ENCODE peak calls at places on chromosomes 4 and X, in seven cellular contexts. Z is sciatic nerve; S is upper lobe of right lung; X is CD4-positive, alpha-beta T cell; H is spleen; I is lower leg skin; J is NCI-H774. A is an unnamed sample.
A peak's percentile ranks its signal among the peaks of the same experiment; 100 is the strongest.

GRCh38 chr4:911221-911751 is 20.8 kb downstream of the GAK start:
- DNase-seq in I (no peak), H (peak; percentile 65), X (no peak), Z (no peak), S (peak; percentile 63), J (no peak), A (no peak)

GRCh38 chr4:91448668-91449330 is 855.0 kb upstream of the GRID2 start:
- DNase-seq in S (no peak), H (no peak), Z (no peak), X (no peak), I (no peak), J (no peak), A (no peak)

GRCh38 chrX:1246816-1247215 is 21.8 kb upstream of the CSF2RA start:
- DNase-seq in J (peak; percentile 0), S (peak; percentile 83), Z (peak; percentile 84), H (peak; percentile 92), I (peak; percentile 93), X (peak; percentile 87), A (peak; percentile 12)

GRCh38 chr4:112321768-112322684 is 24.9 kb downstream of the ALPK1 start:
- DNase-seq in X (peak; percentile 75), H (peak; percentile 83), J (peak; percentile 9), S (no peak), Z (peak; percentile 79), I (peak; percentile 87), A (peak; percentile 34)

GRCh38 chr4:77800077-77800476 is 19.1 kb downstream of the CNOT6L start:
- DNase-seq in X (no peak), H (no peak), I (no peak), Z (no peak), S (no peak), J (no peak), A (no peak)

GRCh38 chr4:141771889-141772830 is 135.8 kb downstream of the IL15 start:
- DNase-seq in J (no peak), H (no peak), I (no peak), S (no peak), Z (no peak), X (no peak), A (no peak)

GRCh38 chr4:41185614-41186609 is 28.4 kb downstream of the APBB2 start:
- DNase-seq in X (no peak), S (no peak), J (no peak), I (no peak), H (no peak), Z (no peak), A (no peak)

GRCh38 chr4:6042293-6043063 is 24.2 kb upstream of the C4orf50 start:
- DNase-seq in S (no peak), X (no peak), H (no peak), I (no peak), J (no peak), Z (no peak), A (no peak)

GRCh38 chrX:123859409-123859827 is 435 bp upstream of the XIAP start:
- DNase-seq in I (peak; percentile 92), S (no peak), Z (peak; percentile 84), J (peak; percentile 85), X (peak; percentile 19), H (no peak), A (no peak)

GRCh38 chr4:140807491-140808257 is 51.5 kb upstream of the TBC1D9 start:
- DNase-seq in Z (no peak), I (no peak), H (no peak), S (no peak), X (no peak), J (no peak), A (no peak)

GRCh38 chr4:34046580-34046979 is 2197.7 kb downstream of the ARAP2 start:
- DNase-seq in Z (no peak), S (no peak), X (no peak), H (no peak), J (no peak), I (no peak), A (no peak)

GRCh38 chr4:187084696-187085095 is 361.0 kb upstream of the FAT1 start:
- DNase-seq in S (no peak), H (no peak), X (no peak), I (no peak), Z (no peak), J (no peak), A (no peak)

GRCh38 chr4:176969011-176969410 is 176.3 kb upstream of the VEGFC start:
- DNase-seq in H (no peak), J (no peak), Z (no peak), S (no peak), X (no peak), I (no peak), A (no peak)